ENCODE peak calls at places on chromosomes 5 and 9, in nine cellular contexts. F is psoas muscle; T is CD8-positive, alpha-beta T cell; D is IMR-90; A is mammary epithelial cell; V is heart left ventricle; S is neural progenitor cell; P is aorta; J is sigmoid colon. W is an unnamed sample.

GRCh38 chr9:129494113-129494789 is 126.7 kb downstream of the C9orf50 start:
- DNase-seq in F (no peak), T (no peak), D (no peak), A (no peak), V (peak; percentile 19), S (peak; percentile 21), P (no peak), J (no peak), W (no peak)

GRCh38 chr9:6930827-6931226 is 173.1 kb downstream of the KDM4C start:
- DNase-seq in F (no peak), T (no peak), D (peak; percentile 72), A (peak; percentile 46), V (no peak), S (no peak), P (no peak), J (no peak), W (no peak)

GRCh38 chr9:121201045-121201737 is 478 bp downstream of the RAB14 start:
- DNase-seq in F (peak; percentile 57), T (peak; percentile 43), D (no peak), A (peak; percentile 29), V (peak; percentile 70), S (peak; percentile 75), P (peak; percentile 67), J (peak; percentile 71), W (no peak)

GRCh38 chr5:53362521-53362941 is 117.9 kb upstream of the FST start:
- DNase-seq in F (no peak), T (no peak), D (peak; percentile 97), A (peak; percentile 99), V (no peak), S (no peak), P (peak; percentile 62), J (no peak), W (no peak)

GRCh38 chr9:89687216-89687615 is 82.4 kb downstream of the GADD45G start:
- DNase-seq in F (no peak), T (no peak), D (no peak), A (no peak), V (no peak), S (no peak), P (no peak), J (no peak), W (no peak)

GRCh38 chr5:138594305-138595058 is 19.3 kb upstream of the HSPA9 start:
- DNase-seq in F (no peak), T (no peak), D (no peak), A (no peak), V (no peak), S (no peak), P (no peak), J (no peak), W (no peak)

GRCh38 chr5:145479862-145480261 is 355.3 kb downstream of the PRELID2 start:
- DNase-seq in F (no peak), T (no peak), D (peak; percentile 56), A (peak; percentile 33), V (no peak), S (no peak), P (no peak), J (no peak), W (no peak)

GRCh38 chr5:134582281-134582680 is 50.3 kb downstream of the SAR1B start:
- DNase-seq in F (no peak), T (no peak), D (no peak), A (no peak), V (no peak), S (no peak), P (no peak), J (peak; percentile 33), W (no peak)

GRCh38 chr5:11619339-11620028 is 284.8 kb downstream of the CTNND2 start:
- DNase-seq in F (no peak), T (no peak), D (no peak), A (no peak), V (no peak), S (peak; percentile 44), P (no peak), J (no peak), W (no peak)

GRCh38 chr9:89739531-89740315 is 134.9 kb downstream of the GADD45G start:
- DNase-seq in F (no peak), T (no peak), D (no peak), A (no peak), V (no peak), S (no peak), P (no peak), J (no peak), W (no peak)

GRCh38 chr9:136078025-136078424 is 17.1 kb downstream of the NACC2 start:
- DNase-seq in F (no peak), T (no peak), D (no peak), A (no peak), V (no peak), S (no peak), P (peak; percentile 3), J (peak; percentile 58), W (no peak)

GRCh38 chr9:136080716-136081112 is 14.4 kb downstream of the NACC2 start:
- DNase-seq in F (peak; percentile 10), T (peak; percentile 9), D (no peak), A (no peak), V (no peak), S (peak; percentile 1), P (peak; percentile 25), J (peak; percentile 66), W (no peak)

GRCh38 chr9:136078498-136079011 is 16.5 kb downstream of the NACC2 start:
- DNase-seq in F (no peak), T (peak; percentile 12), D (no peak), A (no peak), V (no peak), S (peak; percentile 1), P (peak; percentile 31), J (peak; percentile 62), W (no peak)

GRCh38 chr9:136079916-136080246 is 15.2 kb downstream of the NACC2 start:
- DNase-seq in F (peak; percentile 33), T (no peak), D (no peak), A (no peak), V (no peak), S (no peak), P (peak; percentile 44), J (peak; percentile 71), W (no peak)

DNA sequence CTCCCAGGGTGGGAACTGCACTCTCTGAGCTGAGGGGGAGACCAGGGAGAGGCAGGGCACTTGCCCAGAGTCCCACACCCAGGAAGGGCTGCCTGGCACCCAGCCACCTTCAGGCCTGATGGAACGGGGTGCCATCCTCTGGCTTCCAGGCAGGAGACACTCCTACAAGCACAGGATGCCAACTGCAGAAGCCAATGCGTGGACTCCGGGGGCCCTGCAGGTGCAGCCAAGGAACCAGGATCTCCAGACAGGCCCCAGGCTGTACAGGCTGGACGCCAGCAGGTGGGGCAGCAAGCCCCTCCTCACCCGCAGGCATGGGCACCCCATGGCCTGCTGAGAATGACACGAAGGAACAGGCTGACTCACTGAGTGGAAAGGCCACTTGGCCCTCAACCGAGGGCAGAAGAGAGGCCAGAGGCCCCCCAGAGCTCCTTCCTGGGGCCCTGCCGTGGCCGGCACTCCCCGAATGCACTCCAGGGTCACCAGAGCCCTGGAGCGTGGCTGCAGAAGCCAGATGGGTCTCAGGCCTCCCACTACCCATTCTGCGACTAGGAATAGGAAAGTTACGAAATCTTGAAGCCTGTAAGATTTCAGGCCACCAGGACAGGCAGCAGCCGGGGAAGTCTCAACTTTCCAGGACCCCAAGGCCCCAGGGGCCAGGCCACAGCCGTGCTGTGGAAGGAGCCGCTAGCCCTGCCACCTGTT is 15.7 kb downstream of the NACC2 start:
- DNase-seq in F (no peak), T (peak; percentile 17), D (no peak), A (no peak), V (no peak), S (peak; percentile 16), P (peak; percentile 44), J (peak; percentile 78), W (no peak)
- H3K27me3 ChIP-seq in F (no peaks in the 10 kb centered on the region), T (no peaks in the 10 kb centered on the region), D (no peaks in the 10 kb centered on the region), A (no peaks in the 10 kb centered on the region), V (no peaks in the 10 kb centered on the region), S (no peaks in the 10 kb centered on the region), P (no peaks in the 10 kb centered on the region), J (no peaks in the 10 kb centered on the region), W (no peaks in the 10 kb centered on the region)

GRCh38 chr5:39231705-39232525 is 12.6 kb upstream of the FYB1 start:
- DNase-seq in F (no peak), T (no peak), D (no peak), A (peak; percentile 94), V (no peak), S (no peak), P (no peak), J (no peak), W (no peak)

GRCh38 chr5:39236718-39237117 is 17.4 kb upstream of the FYB1 start:
- DNase-seq in F (no peak), T (no peak), D (no peak), A (no peak), V (no peak), S (no peak), P (no peak), J (no peak), W (no peak)

GRCh38 chr5:39238366-39239105 is 19.2 kb upstream of the FYB1 start:
- DNase-seq in F (no peak), T (no peak), D (no peak), A (no peak), V (no peak), S (no peak), P (no peak), J (no peak), W (no peak)

GRCh38 chr5:39233783-39234182 is 14.4 kb upstream of the FYB1 start:
- DNase-seq in F (no peak), T (no peak), D (no peak), A (no peak), V (no peak), S (no peak), P (no peak), J (no peak), W (no peak)

GRCh38 chr5:39235648-39236047 is 16.3 kb upstream of the FYB1 start:
- DNase-seq in F (no peak), T (no peak), D (no peak), A (no peak), V (no peak), S (no peak), P (no peak), J (no peak), W (no peak)
- H3K4me1 ChIP-seq in F (no peaks in the 10 kb centered on the region), T (peaks cover 5% of the 10 kb centered on the region), D (no peaks in the 10 kb centered on the region), A (peaks cover 15% of the 10 kb centered on the region), V (no peaks in the 10 kb centered on the region), S (no peaks in the 10 kb centered on the region), P (no peaks in the 10 kb centered on the region), J (peaks cover 11% of the 10 kb centered on the region), W (no peaks in the 10 kb centered on the region)

GRCh38 chr5:76443399-76443798 is 40.3 kb downstream of the IQGAP2 start:
- DNase-seq in F (no peak), T (no peak), D (no peak), A (no peak), V (no peak), S (no peak), P (no peak), J (no peak), W (no peak)
- H3K27me3 ChIP-seq in F (no peaks in the 10 kb centered on the region), T (no peaks in the 10 kb centered on the region), D (peaks cover 3% of the 10 kb centered on the region), A (peaks cover 2% of the 10 kb centered on the region), V (peaks cover 2% of the 10 kb centered on the region), S (no peaks in the 10 kb centered on the region), P (no peaks in the 10 kb centered on the region), J (no peaks in the 10 kb centered on the region), W (no peaks in the 10 kb centered on the region)

DNA sequence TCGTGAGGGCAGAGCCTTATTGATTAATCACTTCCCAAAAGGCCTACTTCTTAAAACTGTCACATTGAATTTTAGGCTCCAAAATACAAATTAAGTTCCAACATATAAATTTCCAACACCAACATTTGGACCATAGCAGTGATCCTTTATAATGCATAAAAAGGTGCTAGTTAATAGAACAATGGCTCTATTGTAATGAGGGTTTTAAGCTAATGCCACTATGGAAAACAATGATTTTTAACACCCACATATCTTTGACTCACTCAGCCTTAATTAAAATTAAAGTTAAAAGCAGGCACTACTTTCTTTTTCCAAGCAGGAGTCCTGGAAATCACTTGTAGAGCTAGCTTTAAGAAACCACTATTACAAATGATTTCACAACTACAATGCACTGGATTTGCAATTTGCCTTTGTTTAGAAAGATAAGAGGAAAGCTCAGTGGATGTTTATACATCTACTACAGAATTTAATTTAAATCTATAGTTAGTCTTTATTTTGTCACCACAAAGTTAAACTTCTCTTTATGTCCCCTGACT is 41.8 kb downstream of the DPYSL3 start:
- DNase-seq in F (no peak), T (no peak), D (peak; percentile 43), A (no peak), V (no peak), S (peak; percentile 16), P (no peak), J (no peak), W (no peak)
- H3K4me1 ChIP-seq in F (no peaks in the 10 kb centered on the region), T (no peaks in the 10 kb centered on the region), D (no peaks in the 10 kb centered on the region), A (no peaks in the 10 kb centered on the region), V (peaks cover 46% of the 10 kb centered on the region), S (peaks cover 43% of the 10 kb centered on the region), P (peaks cover 3% of the 10 kb centered on the region), J (peaks cover 26% of the 10 kb centered on the region), W (no peaks in the 10 kb centered on the region)